ENCODE peak calls at places on chromosomes 13 and 19, in eight cellular contexts. T is psoas muscle, E is mucosa of descending colon, F is breast epithelium, L is sigmoid colon, I is MM.1S, S is GM23248, R is H1. U is an unnamed sample.

GRCh38 chr13:112222971-112223370 is 153.2 kb upstream of the SPACA7 start:
- DNase-seq in S (no peak), L (no peak), T (no peak), I (no peak), F (no peak), E (no peak), R (no peak), U (no peak)

GRCh38 chr13:103145476-103145875 is 79.3 kb upstream of the SLC10A2 start:
- DNase-seq in T (no peak), L (no peak), R (no peak), I (no peak), F (no peak), E (no peak), S (no peak), U (no peak)

GRCh38 chr19:4301590-4302237 is 475 bp downstream of the TMIGD2 start:
- DNase-seq in S (no peak), T (no peak), E (no peak), I (no peak), F (no peak), R (no peak), L (no peak), U (no peak)

GRCh38 chr13:110973007-110973700 is 58.3 kb upstream of the ANKRD10 start:
- DNase-seq in S (no peak), R (no peak), I (no peak), F (no peak), L (no peak), T (no peak), E (no peak), U (no peak)

GRCh38 chr13:107806726-107807125 is 408.6 kb downstream of the LIG4 start:
- DNase-seq in I (no peak), R (no peak), L (no peak), F (no peak), S (no peak), E (no peak), T (no peak), U (no peak)

GRCh38 chr19:51904331-51905165 is at the start of gene ZNF649:
- DNase-seq in R (peak; percentile 88), F (peak; percentile 67), T (peak; percentile 91), S (peak; percentile 95), L (peak; percentile 84), E (peak; percentile 88), I (no peak), U (peak; percentile 92)

GRCh38 chr19:50833117-50833801 is at the start of gene KLK15:
- DNase-seq in L (peak; percentile 39), S (no peak), F (no peak), I (no peak), R (no peak), E (no peak), T (peak; percentile 12), U (no peak)

GRCh38 chr13:75749407-75749806 is 113.3 kb downstream of the LMO7 start:
- DNase-seq in E (no peak), R (no peak), S (peak; percentile 72), T (peak; percentile 62), I (no peak), L (no peak), F (no peak), U (peak; percentile 53)

GRCh38 chr19:18650048-18650435 is 13.2 kb downstream of the KLHL26 start:
- DNase-seq in S (peak; percentile 72), R (no peak), I (no peak), E (peak; percentile 33), L (peak; percentile 88), F (no peak), T (peak; percentile 85), U (peak; percentile 90)

GRCh38 chr19:51641648-51642047 is 5.0 kb downstream of the SIGLEC14 start:
- DNase-seq in L (no peak), T (no peak), S (no peak), R (no peak), E (no peak), I (no peak), F (no peak), U (no peak)

GRCh38 chr13:51959773-51960172 is 51.5 kb downstream of the ATP7B start:
- DNase-seq in I (peak; percentile 59), R (no peak), L (no peak), T (no peak), E (peak; percentile 82), S (no peak), F (no peak), U (no peak)

GRCh38 chr13:108929532-108929931 is 300.1 kb downstream of the MYO16 start:
- DNase-seq in T (no peak), L (no peak), F (no peak), S (peak; percentile 33), R (no peak), I (no peak), E (no peak), U (no peak)

GRCh38 chr13:33845572-33846305 is 27.8 kb downstream of the RFC3 start:
- DNase-seq in S (no peak), R (no peak), L (no peak), F (no peak), I (no peak), T (no peak), E (no peak), U (no peak)

GRCh38 chr19:2636897-2637683 is 65.4 kb downstream of the GNG7 start:
- DNase-seq in L (peak; percentile 75), S (peak; percentile 64), T (peak; percentile 82), I (peak; percentile 66), R (peak; percentile 89), E (peak; percentile 59), F (no peak), U (peak; percentile 85)
- H3K4me3 ChIP-seq in L (no peak overlapping the region), S (no peak overlapping the region), T (no peak overlapping the region), I (peak overlapping the region; percentile 42), R (no peak overlapping the region), E (no peak overlapping the region), F (no peak overlapping the region), U (no peak overlapping the region)

DNA sequence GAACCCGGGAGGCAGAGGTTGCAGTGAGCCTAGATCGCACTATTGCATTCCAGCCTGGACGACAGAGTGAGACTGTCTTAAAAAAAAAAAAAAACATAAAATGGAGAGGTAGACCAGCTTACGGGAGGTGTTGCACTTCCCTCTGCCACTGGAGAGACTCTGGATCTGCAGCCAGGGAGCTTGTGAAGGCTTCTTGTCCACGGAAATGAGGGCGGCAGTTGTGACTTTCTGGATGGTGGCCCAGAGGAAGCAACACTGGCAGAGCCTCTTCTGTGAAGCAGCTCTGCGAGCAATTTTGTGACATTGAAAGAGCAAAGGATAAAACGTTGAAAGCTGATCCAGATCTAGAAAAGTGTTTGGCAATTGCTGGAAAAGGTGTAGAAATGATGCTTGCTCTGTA is 10.4 kb downstream of the SPINT2 start:
- DNase-seq in I (no peak), S (no peak), R (no peak), E (peak; percentile 64), F (peak; percentile 61), L (no peak), T (no peak), U (no peak)
- H3K4me1 ChIP-seq in I (no peaks in the 10 kb centered on the region), S (peaks cover 47% of the 10 kb centered on the region), R (no peaks in the 10 kb centered on the region), E (peaks cover 66% of the 10 kb centered on the region), F (peaks cover 19% of the 10 kb centered on the region), L (peaks cover 59% of the 10 kb centered on the region), T (no peaks in the 10 kb centered on the region), U (peaks cover 40% of the 10 kb centered on the region)

GRCh38 chr13:67355791-67356190 is 125.7 kb upstream of the PCDH9 start:
- DNase-seq in S (no peak), R (no peak), F (no peak), T (no peak), E (no peak), L (no peak), I (no peak), U (no peak)

GRCh38 chr13:67351915-67352314 is 121.8 kb upstream of the PCDH9 start:
- DNase-seq in I (no peak), E (no peak), R (no peak), T (no peak), L (no peak), S (no peak), F (no peak), U (no peak)

GRCh38 chr13:67353031-67353430 is 122.9 kb upstream of the PCDH9 start:
- DNase-seq in I (no peak), E (no peak), R (no peak), F (no peak), L (no peak), T (no peak), S (no peak), U (no peak)

GRCh38 chr13:67351114-67351513 is 121.0 kb upstream of the PCDH9 start:
- DNase-seq in S (no peak), L (no peak), F (no peak), R (no peak), E (no peak), T (no peak), I (no peak), U (no peak)

DNA sequence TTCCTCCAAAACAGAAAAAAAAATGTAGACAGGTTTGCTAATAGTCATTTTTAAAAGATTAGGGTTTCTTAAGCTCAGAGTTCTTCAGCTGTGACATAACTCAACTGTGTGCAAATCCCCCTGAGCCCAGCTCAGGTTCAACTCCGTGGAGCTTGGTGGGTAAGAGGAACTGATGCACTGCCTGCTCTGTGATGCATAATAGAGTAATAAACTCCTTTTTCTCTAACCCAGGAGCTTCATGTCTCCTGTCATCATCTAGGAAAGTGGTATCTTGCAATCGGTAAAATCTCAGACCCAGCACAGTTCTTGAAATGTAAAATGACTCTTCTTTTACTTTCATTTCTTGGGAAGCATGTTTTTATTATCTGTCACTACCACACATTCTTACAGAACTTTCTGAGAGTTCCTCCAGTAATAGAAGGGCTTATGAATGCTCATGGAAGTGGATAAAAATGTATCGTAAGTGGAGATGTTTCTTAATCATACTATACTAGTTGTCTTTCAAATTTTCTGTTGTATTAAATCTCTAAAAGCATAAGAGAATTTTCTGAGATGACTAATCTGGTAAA is 123.8 kb upstream of the PCDH9 start:
- DNase-seq in L (no peak), T (no peak), R (no peak), I (no peak), S (no peak), E (no peak), F (no peak), U (no peak)
- H3K4me3 ChIP-seq in L (peak overlapping the region; percentile 14), T (no peak overlapping the region), R (no peak overlapping the region), I (no peak overlapping the region), S (peak overlapping the region; percentile 5), E (no peak overlapping the region), F (no peak overlapping the region), U (no peak overlapping the region)

DNA sequence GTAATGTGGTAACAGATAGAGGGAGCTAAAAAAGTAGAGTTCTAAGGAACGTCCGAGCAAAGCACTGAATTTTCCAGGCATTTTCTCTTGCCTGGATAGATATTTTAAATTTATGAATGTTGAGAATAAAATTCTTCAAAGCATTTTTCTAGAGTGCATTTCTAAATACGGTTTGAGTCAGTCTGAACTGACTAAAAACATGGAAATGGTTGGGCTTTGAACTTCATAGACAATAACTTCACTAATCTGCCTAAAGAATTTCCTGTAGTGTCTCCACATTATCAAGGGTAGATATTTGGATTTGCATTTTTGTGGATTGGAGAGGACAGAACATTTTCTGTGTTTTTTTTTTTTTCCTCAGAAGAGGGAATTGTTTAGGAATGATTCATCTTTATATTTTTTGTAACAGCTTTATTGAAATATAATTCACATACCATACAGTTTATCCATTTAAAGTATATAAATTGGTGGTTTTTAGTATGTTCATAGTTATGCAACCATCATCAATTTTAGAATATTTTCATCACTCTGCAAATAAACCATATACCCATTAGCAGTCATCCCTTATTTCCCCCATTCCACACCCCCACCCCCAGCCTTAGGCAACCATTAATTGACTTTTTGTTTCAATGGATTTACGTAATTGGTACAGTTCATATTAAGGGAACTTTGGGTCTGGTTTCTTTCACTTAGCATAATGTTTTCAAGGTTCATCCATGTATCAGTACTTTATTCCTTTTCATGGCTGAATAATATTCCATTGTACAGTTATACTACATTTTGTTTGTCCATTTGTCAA is 20.7 kb downstream of the GARRE1 start:
- DNase-seq in E (no peak), S (peak; percentile 90), L (no peak), F (no peak), T (no peak), I (no peak), R (no peak), U (no peak)
- H3K4me1 ChIP-seq in E (peaks cover 13% of the 10 kb centered on the region), S (peaks cover 45% of the 10 kb centered on the region), L (peaks cover 32% of the 10 kb centered on the region), F (no peaks in the 10 kb centered on the region), T (peaks cover 51% of the 10 kb centered on the region), I (peaks cover 8% of the 10 kb centered on the region), R (no peaks in the 10 kb centered on the region), U (peaks cover 8% of the 10 kb centered on the region)